ENCODE peak calls at places on chromosomes 16 and 17, in nine cellular contexts. One of them, this sample, is unnamed.

GRCh38 chr17:33142703-33143299 is 150.3 kb downstream of the ASIC2 start:
- DNase-seq in transverse colon: no peak
- DNase-seq in adrenal gland: no peak
- DNase-seq in lung: no peak
- DNase-seq in left lung: no peak
- DNase-seq in OCI-LY7: peak
- DNase-seq in lower lobe of right lung: no peak
- DNase-seq in uterus: no peak
- DNase-seq in HCT116: no peak
- DNase-seq in this sample: no peak

GRCh38 chr16:83031524-83031923 is 404.8 kb downstream of the CDH13 start:
- DNase-seq in left lung: no peak
- DNase-seq in OCI-LY7: no peak
- DNase-seq in HCT116: no peak
- DNase-seq in lower lobe of right lung: no peak
- DNase-seq in lung: no peak
- DNase-seq in uterus: no peak
- DNase-seq in transverse colon: no peak
- DNase-seq in adrenal gland: no peak
- DNase-seq in this sample: no peak

GRCh38 chr16:89155184-89155679 is 16.3 kb upstream of the CDH15 start:
- DNase-seq in lower lobe of right lung: peak
- DNase-seq in HCT116: no peak
- DNase-seq in lung: peak
- DNase-seq in OCI-LY7: no peak
- DNase-seq in adrenal gland: peak
- DNase-seq in uterus: peak
- DNase-seq in transverse colon: peak
- DNase-seq in left lung: no peak
- DNase-seq in this sample: peak

GRCh38 chr17:77867308-77867781 is 91.2 kb upstream of the TNRC6C start:
- DNase-seq in lower lobe of right lung: peak
- DNase-seq in left lung: peak
- DNase-seq in adrenal gland: no peak
- DNase-seq in transverse colon: no peak
- DNase-seq in OCI-LY7: peak
- DNase-seq in lung: no peak
- DNase-seq in HCT116: no peak
- DNase-seq in uterus: no peak
- DNase-seq in this sample: no peak

GRCh38 chr16:79632289-79632688 is 31.8 kb upstream of the MAF start:
- DNase-seq in adrenal gland: peak
- DNase-seq in lower lobe of right lung: no peak
- DNase-seq in lung: no peak
- DNase-seq in OCI-LY7: no peak
- DNase-seq in uterus: peak
- DNase-seq in transverse colon: no peak
- DNase-seq in HCT116: no peak
- DNase-seq in left lung: no peak
- DNase-seq in this sample: no peak

GRCh38 chr17:56975656-56976055 is 2.3 kb upstream of the SCPEP1 start:
- DNase-seq in transverse colon: no peak
- DNase-seq in adrenal gland: no peak
- DNase-seq in lung: no peak
- DNase-seq in HCT116: no peak
- DNase-seq in OCI-LY7: no peak
- DNase-seq in lower lobe of right lung: no peak
- DNase-seq in left lung: no peak
- DNase-seq in uterus: no peak
- DNase-seq in this sample: no peak

GRCh38 chr16:52618753-52619497 is 72.0 kb upstream of the TOX3 start:
- DNase-seq in lower lobe of right lung: no peak
- DNase-seq in left lung: no peak
- DNase-seq in lung: no peak
- DNase-seq in transverse colon: no peak
- DNase-seq in HCT116: no peak
- DNase-seq in OCI-LY7: no peak
- DNase-seq in uterus: no peak
- DNase-seq in adrenal gland: no peak
- DNase-seq in this sample: no peak

GRCh38 chr16:57265850-57266530 is 18.5 kb downstream of the PLLP start:
- DNase-seq in left lung: peak
- DNase-seq in OCI-LY7: no peak
- DNase-seq in transverse colon: peak
- DNase-seq in HCT116: no peak
- DNase-seq in adrenal gland: peak
- DNase-seq in uterus: no peak
- DNase-seq in lung: peak
- DNase-seq in lower lobe of right lung: peak
- DNase-seq in this sample: no peak

GRCh38 chr16:53612003-53612402 is 91.7 kb downstream of the RPGRIP1L start:
- DNase-seq in lower lobe of right lung: no peak
- DNase-seq in uterus: no peak
- DNase-seq in left lung: no peak
- DNase-seq in adrenal gland: no peak
- DNase-seq in HCT116: no peak
- DNase-seq in lung: no peak
- DNase-seq in transverse colon: no peak
- DNase-seq in OCI-LY7: no peak
- DNase-seq in this sample: no peak

GRCh38 chr17:45171338-45172231 is 9.9 kb downstream of the HEXIM2 start:
- DNase-seq in adrenal gland: no peak
- DNase-seq in OCI-LY7: no peak
- DNase-seq in transverse colon: peak
- DNase-seq in uterus: peak
- DNase-seq in lung: peak
- DNase-seq in HCT116: no peak
- DNase-seq in lower lobe of right lung: peak
- DNase-seq in left lung: peak
- DNase-seq in this sample: peak

GRCh38 chr17:14121952-14122351 is 52.6 kb downstream of the COX10 start:
- DNase-seq in uterus: no peak
- DNase-seq in transverse colon: no peak
- DNase-seq in left lung: no peak
- DNase-seq in lung: no peak
- DNase-seq in HCT116: no peak
- DNase-seq in adrenal gland: no peak
- DNase-seq in OCI-LY7: no peak
- DNase-seq in lower lobe of right lung: no peak
- DNase-seq in this sample: no peak

GRCh38 chr17:12391468-12391867 is 274.2 kb upstream of the MYOCD start:
- DNase-seq in lung: no peak
- DNase-seq in transverse colon: no peak
- DNase-seq in HCT116: no peak
- DNase-seq in uterus: no peak
- DNase-seq in lower lobe of right lung: no peak
- DNase-seq in OCI-LY7: no peak
- DNase-seq in left lung: no peak
- DNase-seq in adrenal gland: no peak
- DNase-seq in this sample: no peak

GRCh38 chr16:62540496-62540895 is 504.3 kb upstream of the CDH8 start:
- DNase-seq in uterus: no peak
- DNase-seq in lung: no peak
- DNase-seq in transverse colon: no peak
- DNase-seq in adrenal gland: peak
- DNase-seq in OCI-LY7: no peak
- DNase-seq in left lung: no peak
- DNase-seq in HCT116: no peak
- DNase-seq in lower lobe of right lung: no peak
- DNase-seq in this sample: no peak

GRCh38 chr16:59567496-59567895 is 833.4 kb upstream of the GOT2 start:
- DNase-seq in uterus: no peak
- DNase-seq in lower lobe of right lung: no peak
- DNase-seq in lung: no peak
- DNase-seq in adrenal gland: no peak
- DNase-seq in transverse colon: no peak
- DNase-seq in left lung: no peak
- DNase-seq in OCI-LY7: no peak
- DNase-seq in HCT116: no peak
- DNase-seq in this sample: no peak
- H3K4me3 ChIP-seq in uterus: no peak
- H3K4me3 ChIP-seq in lower lobe of right lung: no peak
- H3K4me3 ChIP-seq in lung: no peak
- H3K4me3 ChIP-seq in adrenal gland: no peak
- H3K4me3 ChIP-seq in transverse colon: no peak
- H3K4me3 ChIP-seq in left lung: no peak
- H3K4me3 ChIP-seq in OCI-LY7: no peak
- H3K4me3 ChIP-seq in HCT116: no peak
- H3K4me3 ChIP-seq in this sample: no peak

DNA sequence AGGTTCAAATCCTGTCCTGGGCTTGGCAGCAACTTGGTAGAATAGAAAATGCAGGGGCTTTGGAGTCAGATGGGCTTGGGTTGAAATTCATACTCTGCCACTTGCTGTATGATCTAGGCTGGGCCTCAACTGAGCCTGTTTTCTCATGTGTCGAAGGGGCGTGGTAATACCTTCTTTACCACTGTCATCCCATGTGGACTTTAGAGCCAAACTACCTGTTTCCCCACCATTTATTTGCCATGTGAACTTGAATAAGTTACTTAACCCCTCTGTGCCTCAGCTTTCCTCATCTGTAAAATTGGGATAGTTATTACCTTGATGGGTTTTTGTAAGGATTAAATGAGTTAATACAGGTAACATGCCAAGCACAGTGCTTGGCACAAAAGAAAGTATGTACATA is 106.0 kb downstream of the COPRS start:
- DNase-seq in left lung: no peak
- DNase-seq in transverse colon: peak
- DNase-seq in uterus: no peak
- DNase-seq in adrenal gland: no peak
- DNase-seq in OCI-LY7: no peak
- DNase-seq in HCT116: no peak
- DNase-seq in lung: no peak
- DNase-seq in lower lobe of right lung: no peak
- DNase-seq in this sample: no peak
- H3K27ac ChIP-seq in left lung: no peak
- H3K27ac ChIP-seq in transverse colon: no peak
- H3K27ac ChIP-seq in uterus: no peak
- H3K27ac ChIP-seq in adrenal gland: no peak
- H3K27ac ChIP-seq in OCI-LY7: no peak
- H3K27ac ChIP-seq in HCT116: no peak
- H3K27ac ChIP-seq in lung: no peak
- H3K27ac ChIP-seq in lower lobe of right lung: no peak
- H3K27ac ChIP-seq in this sample: no peak

DNA sequence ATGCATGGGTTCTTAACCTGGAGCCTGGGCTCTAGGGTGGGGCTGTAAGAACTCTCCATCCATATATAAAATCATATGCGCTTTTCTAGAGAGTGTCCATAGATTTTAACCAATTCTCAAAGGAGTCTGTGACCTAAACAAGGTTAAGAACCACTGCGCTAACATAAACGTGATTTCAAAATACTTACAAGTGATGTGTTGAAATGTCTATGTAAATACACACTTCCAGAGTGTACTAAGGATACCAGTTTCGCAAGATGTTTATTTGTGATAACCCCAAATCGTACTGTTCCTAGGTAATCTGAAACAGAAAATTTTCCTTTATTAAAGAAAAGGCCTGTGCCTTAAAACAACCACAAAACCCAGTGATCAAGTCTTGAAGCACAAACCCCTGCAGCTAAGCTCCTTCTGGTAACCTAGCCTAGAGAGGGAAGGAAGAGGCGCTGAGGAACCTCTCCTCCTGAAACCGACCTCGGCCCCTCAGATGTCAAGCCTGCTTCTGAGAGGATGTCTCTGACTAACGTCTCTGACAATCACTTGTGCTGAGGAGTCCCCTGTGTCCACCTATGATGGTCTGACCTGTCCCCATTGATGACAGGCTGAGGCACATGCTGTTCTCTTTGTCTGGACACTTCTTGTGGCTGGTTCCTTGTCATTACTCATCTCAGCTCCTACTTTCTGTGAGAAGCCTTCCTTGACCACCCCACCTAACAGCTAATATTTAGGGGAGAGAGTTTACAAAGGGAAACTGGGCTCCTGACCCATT is 32.2 kb downstream of the SNN start:
- DNase-seq in adrenal gland: no peak
- DNase-seq in HCT116: no peak
- DNase-seq in lower lobe of right lung: no peak
- DNase-seq in left lung: no peak
- DNase-seq in uterus: no peak
- DNase-seq in lung: no peak
- DNase-seq in OCI-LY7: no peak
- DNase-seq in transverse colon: no peak
- DNase-seq in this sample: peak
- H3K4me3 ChIP-seq in adrenal gland: no peak
- H3K4me3 ChIP-seq in HCT116: no peak
- H3K4me3 ChIP-seq in lower lobe of right lung: no peak
- H3K4me3 ChIP-seq in left lung: no peak
- H3K4me3 ChIP-seq in uterus: no peak
- H3K4me3 ChIP-seq in lung: no peak
- H3K4me3 ChIP-seq in OCI-LY7: no peak
- H3K4me3 ChIP-seq in transverse colon: no peak
- H3K4me3 ChIP-seq in this sample: no peak

GRCh38 chr16:66741971-66742396 is 9.4 kb downstream of the DYNC1LI2 start:
- DNase-seq in uterus: no peak
- DNase-seq in lung: no peak
- DNase-seq in transverse colon: no peak
- DNase-seq in HCT116: no peak
- DNase-seq in lower lobe of right lung: no peak
- DNase-seq in left lung: no peak
- DNase-seq in OCI-LY7: no peak
- DNase-seq in adrenal gland: no peak
- DNase-seq in this sample: no peak

GRCh38 chr16:66742409-66742808 is 9.0 kb downstream of the DYNC1LI2 start:
- DNase-seq in left lung: no peak
- DNase-seq in adrenal gland: no peak
- DNase-seq in lung: no peak
- DNase-seq in lower lobe of right lung: no peak
- DNase-seq in transverse colon: no peak
- DNase-seq in uterus: no peak
- DNase-seq in HCT116: no peak
- DNase-seq in OCI-LY7: no peak
- DNase-seq in this sample: no peak

GRCh38 chr16:66741131-66741900 is 10.1 kb downstream of the DYNC1LI2 start:
- DNase-seq in HCT116: peak
- DNase-seq in adrenal gland: peak
- DNase-seq in OCI-LY7: no peak
- DNase-seq in lung: peak
- DNase-seq in left lung: peak
- DNase-seq in uterus: peak
- DNase-seq in lower lobe of right lung: peak
- DNase-seq in transverse colon: peak
- DNase-seq in this sample: peak

GRCh38 chr16:66740533-66740932 is 10.9 kb downstream of the DYNC1LI2 start:
- DNase-seq in adrenal gland: no peak
- DNase-seq in HCT116: no peak
- DNase-seq in OCI-LY7: no peak
- DNase-seq in lower lobe of right lung: no peak
- DNase-seq in lung: no peak
- DNase-seq in left lung: no peak
- DNase-seq in transverse colon: peak
- DNase-seq in uterus: no peak
- DNase-seq in this sample: no peak

DNA sequence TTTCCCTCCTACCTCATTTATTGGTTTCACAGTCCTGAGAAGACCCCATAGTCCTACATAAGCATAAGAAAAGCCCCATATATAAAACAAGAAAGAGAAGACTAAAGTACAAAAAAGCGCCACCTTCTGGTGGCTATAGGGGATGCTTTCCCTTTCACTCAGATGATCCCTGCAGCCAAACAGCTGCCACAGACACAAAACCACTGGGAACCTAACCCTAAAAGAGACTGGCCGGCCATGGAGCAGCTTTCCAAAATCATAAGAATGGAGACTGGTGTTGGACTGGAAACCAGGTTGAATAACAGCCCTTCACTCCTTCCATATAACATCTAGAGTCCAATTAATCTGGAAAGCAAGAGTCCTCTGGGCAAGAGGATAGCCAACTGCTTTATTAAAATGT is 11.4 kb downstream of the DYNC1LI2 start:
- DNase-seq in lung: no peak
- DNase-seq in OCI-LY7: peak
- DNase-seq in uterus: no peak
- DNase-seq in lower lobe of right lung: no peak
- DNase-seq in HCT116: no peak
- DNase-seq in adrenal gland: peak
- DNase-seq in left lung: no peak
- DNase-seq in transverse colon: peak
- DNase-seq in this sample: no peak
- H3K27ac ChIP-seq in lung: peak
- H3K27ac ChIP-seq in OCI-LY7: no peak
- H3K27ac ChIP-seq in uterus: peak
- H3K27ac ChIP-seq in lower lobe of right lung: peak
- H3K27ac ChIP-seq in HCT116: peak
- H3K27ac ChIP-seq in adrenal gland: peak
- H3K27ac ChIP-seq in left lung: peak
- H3K27ac ChIP-seq in transverse colon: peak
- H3K27ac ChIP-seq in this sample: peak

This sample was measured in sigmoid colon.